ENCODE peak calls at places on chromosome 6, in eight cellular contexts. One of them, this sample, is unnamed. For H3K36me3, the result is how much of the 10 kb centered on the place peaks cover.

GRCh38 chr6:24581084-24581669 is 64.8 kb downstream of the KIAA0319 start:
- DNase-seq in ovary: peak
- DNase-seq in breast epithelium: peak
- DNase-seq in K562: peak
- DNase-seq in PC-3: peak
- DNase-seq in IMR-90: peak
- DNase-seq in psoas muscle: peak
- DNase-seq in mesendoderm: peak
- DNase-seq in this sample: no peak

GRCh38 chr6:9233686-9234085 is 798.3 kb upstream of the SLC35B3 start:
- DNase-seq in IMR-90: no peak
- DNase-seq in ovary: no peak
- DNase-seq in breast epithelium: no peak
- DNase-seq in mesendoderm: no peak
- DNase-seq in PC-3: no peak
- DNase-seq in psoas muscle: no peak
- DNase-seq in K562: no peak
- DNase-seq in this sample: no peak

GRCh38 chr6:104601756-104602155 is 258.0 kb downstream of the HACE1 start:
- DNase-seq in K562: no peak
- DNase-seq in psoas muscle: no peak
- DNase-seq in breast epithelium: no peak
- DNase-seq in mesendoderm: no peak
- DNase-seq in IMR-90: no peak
- DNase-seq in ovary: no peak
- DNase-seq in PC-3: no peak
- DNase-seq in this sample: no peak

GRCh38 chr6:32685603-32686002 is 19.1 kb upstream of the HLA-DQB1 start:
- DNase-seq in PC-3: no peak
- DNase-seq in psoas muscle: no peak
- DNase-seq in mesendoderm: no peak
- DNase-seq in breast epithelium: no peak
- DNase-seq in K562: no peak
- DNase-seq in IMR-90: peak
- DNase-seq in ovary: no peak
- DNase-seq in this sample: no peak

GRCh38 chr6:150720774-150721233 is 121.1 kb downstream of the PLEKHG1 start:
- DNase-seq in PC-3: peak
- DNase-seq in ovary: no peak
- DNase-seq in psoas muscle: no peak
- DNase-seq in breast epithelium: no peak
- DNase-seq in IMR-90: no peak
- DNase-seq in K562: no peak
- DNase-seq in mesendoderm: peak
- DNase-seq in this sample: no peak

GRCh38 chr6:149317656-149318571 is at the start of gene TAB2:
- DNase-seq in mesendoderm: peak
- DNase-seq in K562: peak
- DNase-seq in PC-3: no peak
- DNase-seq in breast epithelium: peak
- DNase-seq in IMR-90: no peak
- DNase-seq in psoas muscle: peak
- DNase-seq in ovary: peak
- DNase-seq in this sample: no peak

GRCh38 chr6:106903299-106903698 is 71.2 kb downstream of the CD24 start:
- DNase-seq in breast epithelium: no peak
- DNase-seq in IMR-90: no peak
- DNase-seq in ovary: no peak
- DNase-seq in mesendoderm: no peak
- DNase-seq in PC-3: no peak
- DNase-seq in psoas muscle: no peak
- DNase-seq in K562: no peak
- DNase-seq in this sample: no peak

GRCh38 chr6:69796081-69796626 is 656 bp downstream of the LMBRD1 start:
- DNase-seq in mesendoderm: peak
- DNase-seq in psoas muscle: no peak
- DNase-seq in PC-3: peak
- DNase-seq in ovary: no peak
- DNase-seq in breast epithelium: peak
- DNase-seq in IMR-90: peak
- DNase-seq in K562: no peak
- DNase-seq in this sample: no peak

GRCh38 chr6:48486373-48486772 is 375.4 kb upstream of the PTCHD4 start:
- DNase-seq in ovary: no peak
- DNase-seq in K562: no peak
- DNase-seq in breast epithelium: no peak
- DNase-seq in PC-3: no peak
- DNase-seq in IMR-90: no peak
- DNase-seq in psoas muscle: no peak
- DNase-seq in mesendoderm: no peak
- DNase-seq in this sample: no peak

GRCh38 chr6:140931581-140931980 is 1201.1 kb upstream of the GJE1 start:
- DNase-seq in ovary: no peak
- DNase-seq in PC-3: no peak
- DNase-seq in psoas muscle: no peak
- DNase-seq in IMR-90: no peak
- DNase-seq in K562: no peak
- DNase-seq in breast epithelium: no peak
- DNase-seq in mesendoderm: no peak
- DNase-seq in this sample: no peak

GRCh38 chr6:140929121-140929520 is 1203.6 kb upstream of the GJE1 start:
- DNase-seq in psoas muscle: no peak
- DNase-seq in mesendoderm: no peak
- DNase-seq in breast epithelium: no peak
- DNase-seq in ovary: no peak
- DNase-seq in K562: no peak
- DNase-seq in PC-3: no peak
- DNase-seq in IMR-90: no peak
- DNase-seq in this sample: no peak

GRCh38 chr6:140932909-140933308 is 1199.8 kb upstream of the GJE1 start:
- DNase-seq in PC-3: no peak
- DNase-seq in psoas muscle: no peak
- DNase-seq in IMR-90: no peak
- DNase-seq in mesendoderm: no peak
- DNase-seq in K562: no peak
- DNase-seq in ovary: no peak
- DNase-seq in breast epithelium: no peak
- DNase-seq in this sample: no peak
- H3K36me3 ChIP-seq in PC-3: under half
- H3K36me3 ChIP-seq in psoas muscle: under half
- H3K36me3 ChIP-seq in IMR-90: under half
- H3K36me3 ChIP-seq in mesendoderm: under half
- H3K36me3 ChIP-seq in K562: under half
- H3K36me3 ChIP-seq in ovary: under half
- H3K36me3 ChIP-seq in breast epithelium: under half
- H3K36me3 ChIP-seq in this sample: under half

GRCh38 chr6:81075974-81076373 is 676.5 kb downstream of the TENT5A start:
- DNase-seq in IMR-90: peak
- DNase-seq in ovary: no peak
- DNase-seq in PC-3: peak
- DNase-seq in breast epithelium: no peak
- DNase-seq in psoas muscle: no peak
- DNase-seq in mesendoderm: peak
- DNase-seq in K562: no peak
- DNase-seq in this sample: no peak
- H3K36me3 ChIP-seq in IMR-90: under half
- H3K36me3 ChIP-seq in ovary: under half
- H3K36me3 ChIP-seq in PC-3: under half
- H3K36me3 ChIP-seq in breast epithelium: under half
- H3K36me3 ChIP-seq in psoas muscle: under half
- H3K36me3 ChIP-seq in mesendoderm: under half
- H3K36me3 ChIP-seq in K562: under half
- H3K36me3 ChIP-seq in this sample: under half

DNA sequence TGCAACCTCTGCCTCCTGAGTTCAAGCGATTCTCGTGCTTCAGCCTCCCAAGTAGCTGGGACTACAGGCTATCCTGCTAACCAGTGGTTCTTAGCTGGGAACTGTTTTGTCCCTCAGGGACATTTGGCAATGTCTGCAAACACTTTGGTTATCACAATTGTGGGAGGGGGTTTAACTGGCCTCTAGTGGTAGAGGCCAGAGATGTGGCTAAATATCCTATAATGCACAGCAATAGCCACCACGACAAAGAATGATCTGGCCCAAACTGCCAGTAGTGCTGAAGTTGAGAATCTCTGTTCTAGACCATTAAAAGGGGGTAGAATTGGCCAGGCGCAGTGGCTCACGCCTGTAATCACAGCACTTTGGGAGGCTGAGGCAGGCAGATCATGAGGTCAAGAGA is 28.8 kb downstream of the AKIRIN2 start:
- DNase-seq in breast epithelium: no peak
- DNase-seq in K562: no peak
- DNase-seq in mesendoderm: no peak
- DNase-seq in IMR-90: no peak
- DNase-seq in ovary: no peak
- DNase-seq in psoas muscle: no peak
- DNase-seq in PC-3: no peak
- DNase-seq in this sample: no peak
- H3K36me3 ChIP-seq in breast epithelium: under half
- H3K36me3 ChIP-seq in K562: half or more
- H3K36me3 ChIP-seq in mesendoderm: under half
- H3K36me3 ChIP-seq in IMR-90: under half
- H3K36me3 ChIP-seq in ovary: under half
- H3K36me3 ChIP-seq in psoas muscle: under half
- H3K36me3 ChIP-seq in PC-3: under half
- H3K36me3 ChIP-seq in this sample: under half

GRCh38 chr6:7215798-7216231 is 97.2 kb downstream of the SSR1 start:
- DNase-seq in psoas muscle: no peak
- DNase-seq in ovary: no peak
- DNase-seq in mesendoderm: no peak
- DNase-seq in K562: no peak
- DNase-seq in breast epithelium: no peak
- DNase-seq in IMR-90: no peak
- DNase-seq in PC-3: no peak
- DNase-seq in this sample: no peak
- H3K36me3 ChIP-seq in psoas muscle: under half
- H3K36me3 ChIP-seq in ovary: under half
- H3K36me3 ChIP-seq in mesendoderm: under half
- H3K36me3 ChIP-seq in K562: half or more
- H3K36me3 ChIP-seq in breast epithelium: under half
- H3K36me3 ChIP-seq in IMR-90: half or more
- H3K36me3 ChIP-seq in PC-3: half or more
- H3K36me3 ChIP-seq in this sample: under half

GRCh38 chr6:17892097-17892686 is 95.2 kb downstream of the KIF13A start:
- DNase-seq in mesendoderm: peak
- DNase-seq in psoas muscle: no peak
- DNase-seq in IMR-90: no peak
- DNase-seq in PC-3: no peak
- DNase-seq in breast epithelium: no peak
- DNase-seq in K562: peak
- DNase-seq in ovary: no peak
- DNase-seq in this sample: no peak
- H3K36me3 ChIP-seq in mesendoderm: under half
- H3K36me3 ChIP-seq in psoas muscle: under half
- H3K36me3 ChIP-seq in IMR-90: under half
- H3K36me3 ChIP-seq in PC-3: under half
- H3K36me3 ChIP-seq in breast epithelium: under half
- H3K36me3 ChIP-seq in K562: under half
- H3K36me3 ChIP-seq in ovary: under half
- H3K36me3 ChIP-seq in this sample: under half

GRCh38 chr6:156612361-156612760 is 164.8 kb upstream of the ARID1B start:
- DNase-seq in ovary: no peak
- DNase-seq in K562: no peak
- DNase-seq in IMR-90: no peak
- DNase-seq in psoas muscle: no peak
- DNase-seq in mesendoderm: no peak
- DNase-seq in breast epithelium: no peak
- DNase-seq in PC-3: no peak
- DNase-seq in this sample: no peak

GRCh38 chr6:156616495-156616894 is 160.7 kb upstream of the ARID1B start:
- DNase-seq in breast epithelium: no peak
- DNase-seq in IMR-90: no peak
- DNase-seq in ovary: no peak
- DNase-seq in K562: no peak
- DNase-seq in psoas muscle: no peak
- DNase-seq in PC-3: no peak
- DNase-seq in mesendoderm: no peak
- DNase-seq in this sample: no peak

GRCh38 chr6:156617376-156617775 is 159.8 kb upstream of the ARID1B start:
- DNase-seq in breast epithelium: no peak
- DNase-seq in PC-3: no peak
- DNase-seq in K562: peak
- DNase-seq in IMR-90: no peak
- DNase-seq in psoas muscle: no peak
- DNase-seq in ovary: no peak
- DNase-seq in mesendoderm: no peak
- DNase-seq in this sample: no peak

GRCh38 chr6:156618600-156619205 is 158.5 kb upstream of the ARID1B start:
- DNase-seq in IMR-90: no peak
- DNase-seq in psoas muscle: no peak
- DNase-seq in K562: no peak
- DNase-seq in PC-3: no peak
- DNase-seq in breast epithelium: no peak
- DNase-seq in mesendoderm: peak
- DNase-seq in ovary: no peak
- DNase-seq in this sample: no peak

GRCh38 chr6:156613996-156614395 is 163.2 kb upstream of the ARID1B start:
- DNase-seq in IMR-90: no peak
- DNase-seq in PC-3: no peak
- DNase-seq in psoas muscle: no peak
- DNase-seq in mesendoderm: no peak
- DNase-seq in ovary: no peak
- DNase-seq in K562: no peak
- DNase-seq in breast epithelium: no peak
- DNase-seq in this sample: no peak
- H3K36me3 ChIP-seq in IMR-90: under half
- H3K36me3 ChIP-seq in PC-3: under half
- H3K36me3 ChIP-seq in psoas muscle: under half
- H3K36me3 ChIP-seq in mesendoderm: under half
- H3K36me3 ChIP-seq in ovary: under half
- H3K36me3 ChIP-seq in K562: under half
- H3K36me3 ChIP-seq in breast epithelium: under half
- H3K36me3 ChIP-seq in this sample: under half

DNA sequence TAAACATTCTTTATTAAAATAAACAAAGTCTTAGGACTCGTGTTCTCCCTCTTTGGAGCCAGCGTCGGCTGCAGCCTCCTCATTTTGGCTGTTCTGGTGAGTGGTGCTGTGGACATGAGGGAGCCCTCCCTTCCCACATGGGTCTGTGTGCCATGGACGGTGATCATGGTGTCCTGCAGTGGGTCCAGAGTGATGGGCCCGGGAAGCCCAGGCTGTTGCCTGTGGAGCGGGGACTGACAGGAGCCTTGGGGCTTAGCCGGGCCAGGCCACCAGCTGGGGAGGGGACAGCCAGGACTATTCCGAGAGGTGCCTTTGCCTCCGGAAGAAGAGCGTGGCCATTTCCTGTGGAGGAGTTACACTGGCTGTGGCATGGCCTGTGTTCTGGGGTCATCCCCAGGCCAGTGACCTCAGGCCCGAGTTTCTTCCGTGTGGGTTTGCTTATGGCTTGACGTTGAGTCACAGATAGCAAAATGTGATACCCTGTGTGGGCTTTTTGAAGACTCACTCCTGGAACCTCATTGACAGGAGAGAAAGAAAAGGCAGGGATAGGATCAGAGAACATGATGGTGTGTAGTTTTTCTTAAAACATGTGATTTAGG is 153.4 kb downstream of the DTNBP1 start:
- DNase-seq in IMR-90: peak
- DNase-seq in mesendoderm: no peak
- DNase-seq in ovary: no peak
- DNase-seq in psoas muscle: no peak
- DNase-seq in K562: peak
- DNase-seq in PC-3: no peak
- DNase-seq in breast epithelium: no peak
- DNase-seq in this sample: no peak
- H3K36me3 ChIP-seq in IMR-90: half or more
- H3K36me3 ChIP-seq in mesendoderm: under half
- H3K36me3 ChIP-seq in ovary: under half
- H3K36me3 ChIP-seq in psoas muscle: under half
- H3K36me3 ChIP-seq in K562: half or more
- H3K36me3 ChIP-seq in PC-3: under half
- H3K36me3 ChIP-seq in breast epithelium: under half
- H3K36me3 ChIP-seq in this sample: under half

GRCh38 chr6:158627940-158628211 is 16.7 kb downstream of the DYNLT1 start:
- DNase-seq in K562: no peak
- DNase-seq in psoas muscle: no peak
- DNase-seq in breast epithelium: no peak
- DNase-seq in ovary: no peak
- DNase-seq in IMR-90: no peak
- DNase-seq in mesendoderm: no peak
- DNase-seq in PC-3: no peak
- DNase-seq in this sample: no peak
- H3K36me3 ChIP-seq in K562: half or more
- H3K36me3 ChIP-seq in psoas muscle: under half
- H3K36me3 ChIP-seq in breast epithelium: under half
- H3K36me3 ChIP-seq in ovary: under half
- H3K36me3 ChIP-seq in IMR-90: under half
- H3K36me3 ChIP-seq in mesendoderm: under half
- H3K36me3 ChIP-seq in PC-3: under half
- H3K36me3 ChIP-seq in this sample: under half

This sample was measured in vagina.